ENCODE peak calls at places on chromosomes 5 and 9, in seven cellular contexts. Q, F, R, K, D, P and J are unnamed samples.

GRCh38 chr9:19074836-19075235 is 25.6 kb downstream of the RRAGA start:
- DNase-seq in Q (no peak), F (no peak), R (no peak), K (no peak), D (no peak), P (peak; percentile 62), J (no peak)

GRCh38 chr5:61866930-61867329 is 439.1 kb upstream of the KIF2A start:
- DNase-seq in Q (no peak), F (no peak), R (no peak), K (no peak), D (peak; percentile 0), P (peak; percentile 47), J (no peak)

GRCh38 chr5:150671509-150672236 is 10.6 kb downstream of the MYOZ3 start:
- DNase-seq in Q (no peak), F (no peak), R (no peak), K (peak; percentile 16), D (no peak), P (no peak), J (no peak)

GRCh38 chr5:61401726-61402125 is 69.7 kb downstream of the ZSWIM6 start:
- DNase-seq in Q (no peak), F (no peak), R (peak; percentile 69), K (no peak), D (no peak), P (peak; percentile 81), J (no peak)

GRCh38 chr5:139711067-139711851 is 63.1 kb downstream of the CXXC5 start:
- DNase-seq in Q (peak; percentile 32), F (peak; percentile 67), R (peak; percentile 78), K (peak; percentile 73), D (peak; percentile 65), P (peak; percentile 34), J (peak; percentile 62)

GRCh38 chr5:64594601-64595518 is 89.0 kb downstream of the RGS7BP start:
- DNase-seq in Q (no peak), F (peak; percentile 43), R (peak; percentile 70), K (no peak), D (peak; percentile 4), P (no peak), J (no peak)

GRCh38 chr5:96293966-96294886 is 138.8 kb downstream of the PCSK1 start:
- DNase-seq in Q (no peak), F (no peak), R (no peak), K (no peak), D (no peak), P (peak; percentile 59), J (no peak)

GRCh38 chr5:7325975-7326911 is 69.7 kb upstream of the ADCY2 start:
- DNase-seq in Q (no peak), F (no peak), R (no peak), K (no peak), D (no peak), P (no peak), J (no peak)

GRCh38 chr5:175853573-175854230 is 17.7 kb upstream of the CPLX2 start:
- DNase-seq in Q (no peak), F (no peak), R (no peak), K (no peak), D (no peak), P (peak; percentile 3), J (no peak)

GRCh38 chr5:13478831-13479465 is 465.5 kb downstream of the DNAH5 start:
- DNase-seq in Q (no peak), F (peak; percentile 31), R (peak; percentile 19), K (no peak), D (peak; percentile 62), P (peak; percentile 14), J (peak; percentile 11)

GRCh38 chr5:113281194-113281593 is 153.6 kb downstream of the TSSK1B start:
- DNase-seq in Q (no peak), F (no peak), R (no peak), K (no peak), D (no peak), P (no peak), J (no peak)

GRCh38 chr9:93612796-93613154 is 36.4 kb downstream of the PHF2 start:
- DNase-seq in Q (no peak), F (no peak), R (no peak), K (no peak), D (peak; percentile 76), P (no peak), J (peak; percentile 76)

GRCh38 chr9:129006328-129007034 is 21.6 kb downstream of the SH3GLB2 start:
- DNase-seq in Q (peak; percentile 10), F (peak; percentile 86), R (peak; percentile 91), K (peak; percentile 73), D (peak; percentile 64), P (peak; percentile 75), J (peak; percentile 76)

GRCh38 chr9:129231022-129231739 is 53.1 kb upstream of the IER5L start:
- DNase-seq in Q (no peak), F (no peak), R (no peak), K (no peak), D (no peak), P (no peak), J (no peak)

GRCh38 chr5:56247596-56247995 is 14.5 kb upstream of the ANKRD55 start:
- DNase-seq in Q (no peak), F (no peak), R (no peak), K (no peak), D (no peak), P (peak; percentile 51), J (no peak)

GRCh38 chr5:93018461-93018860 is 562.6 kb downstream of the NR2F1-AS1 start:
- DNase-seq in Q (no peak), F (no peak), R (no peak), K (no peak), D (no peak), P (no peak), J (no peak)

GRCh38 chr5:78757269-78758053 is 108.9 kb upstream of the LHFPL2 start:
- DNase-seq in Q (no peak), F (no peak), R (no peak), K (no peak), D (no peak), P (peak; percentile 88), J (no peak)

GRCh38 chr5:136907371-136907770 is 542.0 kb upstream of the TRPC7 start:
- DNase-seq in Q (no peak), F (no peak), R (no peak), K (no peak), D (no peak), P (no peak), J (no peak)

GRCh38 chr5:133853972-133854371 is 114.5 kb downstream of the C5orf15 start:
- DNase-seq in Q (no peak), F (no peak), R (no peak), K (no peak), D (no peak), P (no peak), J (no peak)

GRCh38 chr9:136258299-136258625 is 12.7 kb upstream of the QSOX2 start:
- DNase-seq in Q (no peak), F (no peak), R (no peak), K (no peak), D (no peak), P (no peak), J (no peak)